ENCODE peak calls at places on chromosomes 6 and 20, in five cellular contexts. B is HCT116, G is breast epithelium, H is uterus, T is GM12878. V is an unnamed sample.

GRCh38 chr6:34132486-34133185 is 13.3 kb downstream of the GRM4 start:
- DNase-seq in B (no peak), G (no peak), H (no peak), T (no peak), V (peak)

GRCh38 chr20:46954490-46955038 is 59.9 kb downstream of the EYA2 start:
- DNase-seq in B (no peak), G (peak), H (no peak), T (no peak), V (no peak)

GRCh38 chr6:135331002-135331401 is 149.9 kb downstream of the MYB start:
- DNase-seq in B (no peak), G (no peak), H (no peak), T (peak), V (no peak)

GRCh38 chr20:62533591-62534495 is 58.0 kb upstream of the GATA5 start:
- DNase-seq in B (no peak), G (no peak), H (no peak), T (no peak), V (no peak)

GRCh38 chr6:11586574-11586973 is 49.0 kb downstream of the TMEM170B start:
- DNase-seq in B (no peak), G (no peak), H (no peak), T (no peak), V (no peak)

GRCh38 chr6:134626131-134626530 is 308.2 kb upstream of the SGK1 start:
- DNase-seq in B (no peak), G (no peak), H (no peak), T (no peak), V (no peak)

GRCh38 chr6:13474360-13474759 is 13.0 kb downstream of the GFOD1 start:
- DNase-seq in B (no peak), G (no peak), H (no peak), T (no peak), V (no peak)

GRCh38 chr6:35469711-35470662 is 1.8 kb downstream of the RPL10A start:
- DNase-seq in B (no peak), G (no peak), H (peak), T (no peak), V (peak)

GRCh38 chr6:84762941-84763396 is 1.4 kb downstream of the TBX18 start:
- DNase-seq in B (no peak), G (no peak), H (peak), T (no peak), V (no peak)

GRCh38 chr6:18693923-18694322 is 306.8 kb downstream of the RNF144B start:
- DNase-seq in B (no peak), G (no peak), H (no peak), T (no peak), V (no peak)

GRCh38 chr6:87277123-87277522 is 45.3 kb upstream of the SMIM8 start:
- DNase-seq in B (no peak), G (no peak), H (no peak), T (no peak), V (no peak)

GRCh38 chr6:15509335-15509933 is 153.4 kb downstream of the DTNBP1 start:
- DNase-seq in B (no peak), G (no peak), H (no peak), T (no peak), V (no peak)

GRCh38 chr20:49132995-49133451 is 55.1 kb downstream of the STAU1 start:
- DNase-seq in B (peak), G (no peak), H (no peak), T (peak), V (peak)
- H3K27ac ChIP-seq in B (no peak), G (no peak), H (peak), T (no peak), V (peak)

DNA sequence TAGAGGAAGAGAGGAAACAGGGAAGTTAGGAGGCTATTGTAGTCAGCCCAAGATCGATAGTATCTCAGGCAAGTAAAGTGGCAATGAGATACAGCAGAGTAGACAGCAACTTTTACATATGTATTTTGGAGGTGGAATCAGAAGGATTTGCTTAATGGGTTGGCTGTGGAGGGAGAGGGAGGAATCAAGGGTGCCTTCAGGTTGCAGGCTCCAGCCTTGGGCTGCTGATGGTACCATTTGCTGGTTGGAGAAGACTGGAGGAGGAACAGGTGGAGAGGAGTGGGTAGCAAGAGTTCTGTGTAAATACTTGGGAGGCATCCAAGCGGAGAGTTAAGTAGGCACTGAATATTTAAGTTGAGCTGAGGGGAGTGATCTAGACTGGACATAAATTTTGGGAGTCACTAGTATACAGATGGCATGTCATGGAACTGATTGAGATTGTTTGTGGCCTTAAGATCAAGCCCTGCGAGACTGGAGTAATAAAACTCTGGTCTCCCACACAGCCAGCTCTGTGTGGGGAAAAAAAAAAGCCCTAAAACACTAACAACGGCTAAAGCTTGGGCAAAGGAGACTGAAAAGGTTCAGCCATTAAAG is 5.3 kb downstream of the BICRAL start:
- DNase-seq in B (no peak), G (no peak), H (no peak), T (no peak), V (no peak)
- TF ChIP-seq CTCF in B (no peak), G (no peak), H (no peak), T (no peak), V (no peak)

DNA sequence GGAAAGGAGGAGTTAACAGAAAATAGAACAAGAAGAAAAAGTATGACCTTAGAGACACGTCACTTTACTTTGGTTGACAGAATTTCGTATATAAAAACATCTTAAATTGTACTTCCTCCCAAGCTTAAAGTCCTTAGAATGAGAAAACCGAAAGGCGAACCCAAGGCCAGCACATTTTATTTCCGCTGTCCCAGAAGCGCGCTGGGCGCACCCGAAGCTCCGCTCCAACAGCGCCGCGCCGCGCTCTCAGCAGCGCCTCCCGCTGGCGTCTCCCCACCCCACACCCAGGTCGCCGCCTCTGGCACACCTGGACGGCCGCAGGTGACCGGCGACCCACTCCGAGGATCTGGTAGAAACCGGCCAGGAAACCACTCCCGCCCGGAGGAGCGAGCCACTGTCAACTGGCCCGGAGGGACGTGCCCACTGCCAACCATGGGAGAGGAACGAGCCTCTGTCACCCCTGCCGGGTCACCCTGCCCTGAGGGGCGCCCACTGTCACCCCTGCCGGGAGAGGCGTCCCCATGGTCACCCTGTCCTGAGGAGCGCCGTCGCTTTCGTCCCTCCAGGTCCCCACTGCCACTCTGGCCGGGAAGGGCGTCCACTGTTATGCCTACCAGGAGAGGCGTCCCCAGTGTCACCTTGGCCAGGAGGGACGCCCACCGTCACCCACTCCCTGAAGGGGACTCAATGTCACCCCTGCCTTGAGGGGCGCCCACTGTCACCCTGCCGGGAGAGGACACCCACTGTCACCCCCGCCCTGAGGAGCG is 824 bp downstream of the MPC1 start:
- DNase-seq in B (peak), G (peak), H (peak), T (peak), V (peak)
- TF ChIP-seq POLR2A in B (no peak), G (no peak), H (no peak), T (peak), V (no peak)

GRCh38 chr6:36613200-36613995 is 19.2 kb downstream of the SRSF3 start:
- DNase-seq in B (no peak), G (no peak), H (no peak), T (no peak), V (no peak)
- H3K27ac ChIP-seq in B (no peak), G (no peak), H (no peak), T (no peak), V (no peak)

GRCh38 chr6:41450581-41450980 is 95.6 kb upstream of the FOXP4 start:
- DNase-seq in B (no peak), G (no peak), H (no peak), T (no peak), V (no peak)

GRCh38 chr6:41449399-41450245 is 96.6 kb upstream of the FOXP4 start:
- DNase-seq in B (no peak), G (no peak), H (peak), T (no peak), V (peak)

GRCh38 chr6:41452763-41453162 is 93.4 kb upstream of the FOXP4 start:
- DNase-seq in B (no peak), G (no peak), H (no peak), T (no peak), V (no peak)

GRCh38 chr6:41451515-41452163 is 94.5 kb upstream of the FOXP4 start:
- DNase-seq in B (no peak), G (no peak), H (peak), T (no peak), V (no peak)

DNA sequence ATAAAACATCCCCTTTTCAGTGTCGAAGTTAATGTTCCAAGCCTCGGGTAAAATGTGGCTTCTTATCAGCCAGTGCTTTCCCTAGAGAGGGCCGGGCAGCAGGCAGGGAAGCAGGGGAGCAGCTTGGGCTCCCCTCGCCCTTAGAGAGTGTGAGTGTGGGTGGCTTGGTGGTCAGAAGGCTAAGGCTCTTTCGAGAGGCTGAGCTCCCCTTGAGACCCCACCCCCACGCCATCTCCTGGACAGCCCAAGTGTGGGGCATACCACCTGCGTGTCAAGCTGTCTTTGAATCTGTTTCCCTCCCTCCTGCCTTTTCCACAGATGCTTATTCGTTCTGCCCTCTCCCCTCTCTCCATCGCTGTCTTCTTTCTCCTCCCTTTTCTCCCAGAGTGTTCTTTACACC is 95.1 kb upstream of the FOXP4 start:
- DNase-seq in B (no peak), G (no peak), H (peak), T (no peak), V (no peak)
- TF ChIP-seq CTCF in B (no peak), G (no peak), H (peak), T (peak), V (no peak)

GRCh38 chr6:136792945-136793289 is 640 bp upstream of the MAP3K5 start:
- DNase-seq in B (peak), G (peak), H (peak), T (no peak), V (peak)
- TF ChIP-seq POLR2A in B (no peak), G (no peak), H (no peak), T (peak), V (no peak)

GRCh38 chr6:22466665-22467064 is 102.7 kb upstream of the HDGFL1 start:
- DNase-seq in B (no peak), G (no peak), H (no peak), T (no peak), V (peak)
- H3K27ac ChIP-seq in B (no peak), G (peak), H (no peak), T (no peak), V (peak)

GRCh38 chr6:46491789-46492547 is 719 bp upstream of the RCAN2 start:
- DNase-seq in B (peak), G (no peak), H (peak), T (no peak), V (peak)
- TF ChIP-seq CTCF in B (peak), G (no peak), H (peak), T (peak), V (peak)

GRCh38 chr20:44969320-44969879 is 3.1 kb downstream of the STK4 start:
- DNase-seq in B (no peak), G (no peak), H (no peak), T (no peak), V (no peak)

GRCh38 chr20:44966030-44966961 is at the start of gene STK4:
- DNase-seq in B (peak), G (peak), H (peak), T (peak), V (peak)

GRCh38 chr20:44965651-44966029 is 672 bp upstream of the STK4 start:
- DNase-seq in B (no peak), G (no peak), H (no peak), T (no peak), V (no peak)

GRCh38 chr20:44970243-44970757 is 4.0 kb downstream of the STK4 start:
- DNase-seq in B (no peak), G (no peak), H (no peak), T (no peak), V (no peak)

DNA sequence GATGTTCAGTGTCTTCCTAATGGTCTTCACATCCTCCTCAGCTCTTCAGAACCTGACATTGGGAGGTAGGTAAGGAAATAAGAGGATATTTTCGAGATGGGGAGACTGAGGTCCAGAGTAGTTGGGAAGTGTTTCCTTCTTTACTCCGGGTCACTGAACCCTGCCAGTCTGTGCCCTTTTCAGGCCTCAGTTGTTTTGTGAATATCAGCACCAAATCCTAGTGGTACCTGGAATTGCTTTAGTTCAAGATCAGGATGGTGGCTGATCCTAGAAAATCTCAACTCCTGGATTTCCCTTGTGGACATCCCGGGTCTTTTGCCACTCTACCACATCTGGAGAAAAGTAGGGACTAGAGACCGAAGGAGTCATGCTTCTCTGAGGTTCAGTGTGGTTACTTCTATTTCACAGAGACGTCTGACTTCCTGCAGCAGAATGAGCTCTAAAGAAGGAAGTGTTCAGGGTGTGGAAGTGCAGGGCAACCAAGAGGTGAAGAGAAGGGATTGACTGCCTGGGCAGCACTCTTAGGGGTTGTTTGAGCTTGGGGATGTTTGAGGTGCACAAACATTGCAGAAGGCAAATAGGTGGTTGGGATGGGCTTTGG is 995 bp downstream of the STK4 start:
- DNase-seq in B (no peak), G (no peak), H (no peak), T (no peak), V (no peak)
- TF ChIP-seq POLR2A in B (no peak), G (no peak), H (no peak), T (no peak), V (no peak)

DNA sequence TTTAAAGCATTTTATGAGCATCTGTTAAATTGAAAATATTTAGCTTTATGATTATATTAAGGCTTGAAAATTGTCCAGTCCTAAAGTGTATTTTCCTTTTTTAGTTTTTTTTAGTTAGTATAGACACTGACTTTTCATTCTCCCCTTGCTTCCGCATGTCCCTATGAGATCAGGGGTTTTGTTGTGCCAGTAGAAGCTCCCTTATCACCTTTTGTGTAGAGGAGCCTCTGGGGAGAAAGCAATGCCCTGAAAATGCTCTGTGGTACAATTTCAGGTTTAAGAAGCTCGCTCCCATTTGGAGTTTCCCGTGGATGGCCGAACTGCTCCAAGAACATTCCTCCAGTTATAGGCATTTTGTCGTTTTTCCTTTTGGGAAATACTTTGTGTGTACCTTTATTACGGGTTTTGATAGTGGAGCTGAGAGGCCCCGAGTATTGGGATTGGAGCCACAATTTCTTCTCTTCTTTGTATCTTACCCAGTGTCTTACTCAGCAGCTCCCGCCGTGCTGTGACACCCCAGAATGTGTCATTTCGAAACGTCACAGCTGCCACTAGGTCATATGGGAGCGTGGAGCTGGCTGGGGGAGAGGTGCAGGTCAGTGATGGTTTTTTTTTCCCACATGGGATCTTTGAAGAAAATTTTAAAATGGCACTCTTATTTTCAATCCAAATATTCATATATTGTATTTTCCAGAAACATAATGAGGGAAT is 49.9 kb downstream of the RPRD1B start:
- DNase-seq in B (no peak), G (no peak), H (no peak), T (no peak), V (no peak)
- H3K27ac ChIP-seq in B (no peak), G (no peak), H (peak), T (no peak), V (no peak)